ENCODE peak calls at places on chromosomes 3 and 15, in five cellular contexts. F, W, J, A and O are unnamed samples. For H3K4me1, the result is how much of the 10 kb centered on the place peaks cover.

GRCh38 chr3:122245513-122246174 is 62.2 kb downstream of the CASR start:
- DNase-seq in W (no peak), A (peak), J (no peak), F (no peak), O (no peak)

GRCh38 chr3:63791974-63792373 is 27.1 kb upstream of the C3orf49 start:
- DNase-seq in F (no peak), J (no peak), W (no peak), A (peak), O (no peak)

GRCh38 chr15:68408526-68408925 is 23.4 kb downstream of the ITGA11 start:
- DNase-seq in F (peak), W (peak), A (no peak), J (no peak), O (no peak)

GRCh38 chr3:72137865-72138861 is 353.2 kb upstream of the PROK2 start:
- DNase-seq in W (no peak), A (no peak), J (no peak), F (no peak), O (no peak)

GRCh38 chr3:113769551-113769950 is 22.7 kb downstream of the ATP6V1A start:
- DNase-seq in W (no peak), A (peak), F (no peak), J (no peak), O (no peak)

GRCh38 chr15:79265167-79265566 is 17.4 kb upstream of the ANKRD34C start:
- DNase-seq in W (no peak), J (no peak), A (no peak), F (peak), O (no peak)

GRCh38 chr3:126718506-126719445 is 14.7 kb downstream of the CHCHD6 start:
- DNase-seq in A (no peak), F (no peak), W (no peak), J (no peak), O (peak)

GRCh38 chr3:189554868-189555557 is 76.2 kb upstream of the TP63 start:
- DNase-seq in A (no peak), J (no peak), F (no peak), W (no peak), O (no peak)

GRCh38 chr15:57356636-57357035 is 19.7 kb upstream of the CGNL1 start:
- DNase-seq in J (no peak), W (no peak), F (no peak), A (no peak), O (peak)

GRCh38 chr3:64340636-64341240 is 115.5 kb upstream of the PRICKLE2 start:
- DNase-seq in J (no peak), A (no peak), W (no peak), F (no peak), O (no peak)

GRCh38 chr3:123285066-123285465 is 83.3 kb downstream of the SEC22A start:
- DNase-seq in F (no peak), W (no peak), J (no peak), A (no peak), O (no peak)

GRCh38 chr3:126816956-126817777 is 113.1 kb downstream of the CHCHD6 start:
- DNase-seq in W (no peak), A (no peak), J (no peak), F (no peak), O (peak)

GRCh38 chr15:65517866-65518207 is 348 bp upstream of the DPP8 start:
- DNase-seq in F (no peak), J (no peak), W (no peak), A (no peak), O (no peak)
- TF ChIP-seq POLR2A in F (no peak), J (no peak), W (no peak), A (no peak), O (no peak)

GRCh38 chr15:90936823-90937222 is 1.7 kb downstream of the UNC45A start:
- DNase-seq in J (no peak), W (no peak), A (no peak), F (no peak), O (no peak)

GRCh38 chr15:90933310-90933709 is 961 bp upstream of the HDDC3 start:
- DNase-seq in W (no peak), F (no peak), A (no peak), J (no peak), O (no peak)

GRCh38 chr15:90932660-90932991 is 277 bp upstream of the HDDC3 start:
- DNase-seq in J (no peak), W (no peak), A (no peak), F (no peak), O (no peak)

GRCh38 chr15:90934256-90934948 is 683 bp upstream of the UNC45A start:
- DNase-seq in J (peak), W (peak), F (peak), A (peak), O (peak)

GRCh38 chr15:90934949-90935751 is at the start of gene UNC45A:
- DNase-seq in J (peak), F (peak), W (peak), A (peak), O (peak)
- H3K4me1 ChIP-seq in J (half or more), F (under half), W (under half), A (under half), O (under half)

DNA sequence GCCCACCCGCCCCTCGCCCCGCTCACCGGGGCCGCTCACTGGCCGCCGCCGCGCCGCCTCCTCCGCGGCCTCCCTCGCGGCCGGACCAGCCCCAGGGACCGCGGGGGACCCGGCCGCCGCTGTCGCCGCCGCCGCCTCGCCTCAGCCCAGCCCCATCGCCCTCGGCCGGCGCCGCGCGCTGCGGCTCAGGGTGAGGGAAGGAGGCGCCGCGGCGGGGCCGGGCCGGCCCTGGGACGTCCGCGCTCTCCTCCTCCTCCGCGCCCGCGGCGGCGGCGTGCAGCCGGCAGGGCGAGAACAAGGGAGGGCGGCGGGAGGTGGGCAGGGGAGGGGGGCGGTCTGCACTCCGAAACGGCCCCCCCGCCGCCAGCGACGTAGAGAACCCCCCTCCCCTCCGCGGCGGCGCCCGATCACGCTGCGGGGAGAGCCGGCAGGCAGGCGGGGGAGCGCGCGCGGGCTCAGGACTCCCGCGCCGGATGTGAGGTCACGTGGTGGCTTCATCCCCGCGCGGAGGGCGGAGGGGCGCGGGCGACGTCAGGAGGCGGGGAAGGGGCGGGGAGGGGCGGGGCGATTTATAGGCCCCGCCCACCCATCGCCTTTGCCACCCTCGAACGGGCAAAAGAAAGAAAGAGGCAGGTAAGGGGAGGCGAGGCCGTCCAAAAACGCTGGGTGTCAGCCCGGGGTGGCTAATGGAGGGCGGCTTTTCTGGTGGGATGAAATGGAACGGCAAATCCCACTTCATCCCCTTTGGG is at the start of gene ATP13A3:
- DNase-seq in A (peak), W (peak), J (peak), F (peak), O (peak)
- TF ChIP-seq POLR2A in A (peak), W (peak), J (peak), F (peak), O (peak)

GRCh38 chr3:152198655-152199054 is 70.1 kb upstream of the MBNL1 start:
- DNase-seq in W (no peak), J (no peak), A (no peak), F (no peak), O (no peak)
- H3K4me1 ChIP-seq in W (under half), J (under half), A (under half), F (under half), O (under half)